ENCODE peak calls at places on chromosomes 2 and 18, in eight cellular contexts. F is AG04450, I is M059J, V is SW480, A is AG09319, Y is Kasumi-1, S is heart left ventricle, U is GM04503. C is an unnamed sample.

GRCh38 chr18:79200546-79201268 is 131.5 kb downstream of the ATP9B start:
- DNase-seq in F (no peak), I (peak), V (no peak), A (no peak), Y (peak), S (peak), U (no peak), C (peak)

GRCh38 chr18:26468931-26469340 is 79.4 kb downstream of the KCTD1 start:
- DNase-seq in F (no peak), I (peak), V (peak), A (no peak), Y (peak), S (no peak), U (no peak), C (no peak)

GRCh38 chr2:71829008-71829407 is 318.7 kb downstream of the CYP26B1 start:
- DNase-seq in F (no peak), I (no peak), V (no peak), A (no peak), Y (no peak), S (no peak), U (no peak), C (no peak)

GRCh38 chr2:75555701-75556100 is 5.0 kb downstream of the EVA1A start:
- DNase-seq in F (no peak), I (no peak), V (no peak), A (no peak), Y (no peak), S (no peak), U (no peak), C (no peak)

GRCh38 chr2:12027136-12027535 is 280.7 kb downstream of the LPIN1 start:
- DNase-seq in F (no peak), I (no peak), V (no peak), A (no peak), Y (no peak), S (no peak), U (no peak), C (no peak)

GRCh38 chr18:79927597-79928562 is 23.6 kb downstream of the SLC66A2 start:
- DNase-seq in F (no peak), I (no peak), V (no peak), A (no peak), Y (no peak), S (no peak), U (no peak), C (peak)

GRCh38 chr2:34102359-34102758 is 503.3 kb upstream of the FAM98A start:
- DNase-seq in F (no peak), I (peak), V (no peak), A (no peak), Y (no peak), S (no peak), U (no peak), C (no peak)

GRCh38 chr2:72813841-72814240 is 12.0 kb downstream of the EXOC6B start:
- DNase-seq in F (no peak), I (peak), V (no peak), A (no peak), Y (no peak), S (no peak), U (no peak), C (no peak)

GRCh38 chr2:121309801-121310200 is 24.8 kb upstream of the TFCP2L1 start:
- DNase-seq in F (no peak), I (no peak), V (peak), A (no peak), Y (no peak), S (no peak), U (no peak), C (no peak)

GRCh38 chr18:60024345-60024744 is 124.5 kb downstream of the PMAIP1 start:
- DNase-seq in F (no peak), I (no peak), V (no peak), A (no peak), Y (no peak), S (no peak), U (no peak), C (no peak)

GRCh38 chr2:35080231-35080905 is 1275.2 kb upstream of the CRIM1 start:
- DNase-seq in F (no peak), I (peak), V (no peak), A (no peak), Y (no peak), S (no peak), U (no peak), C (no peak)

GRCh38 chr2:38462121-38462634 is 85.1 kb upstream of the ATL2 start:
- DNase-seq in F (peak), I (peak), V (peak), A (peak), Y (peak), S (no peak), U (peak), C (peak)

GRCh38 chr2:105510761-105511669 is 112.2 kb upstream of the FHL2 start:
- DNase-seq in F (no peak), I (peak), V (no peak), A (no peak), Y (no peak), S (no peak), U (no peak), C (no peak)

GRCh38 chr2:219706823-219707281 is 79.4 kb downstream of the SLC4A3 start:
- DNase-seq in F (no peak), I (peak), V (no peak), A (no peak), Y (no peak), S (no peak), U (no peak), C (no peak)

GRCh38 chr2:20443276-20443920 is 3.5 kb upstream of the RHOB start:
- DNase-seq in F (no peak), I (peak), V (peak), A (no peak), Y (peak), S (no peak), U (no peak), C (peak)

GRCh38 chr2:8380026-8380425 is 301.8 kb upstream of the ID2 start:
- DNase-seq in F (no peak), I (no peak), V (no peak), A (no peak), Y (peak), S (peak), U (no peak), C (peak)

GRCh38 chr18:54254265-54254758 is 15.0 kb upstream of the POLI start:
- DNase-seq in F (no peak), I (peak), V (peak), A (no peak), Y (no peak), S (no peak), U (peak), C (no peak)

GRCh38 chr2:240198226-240198625 is 57.8 kb upstream of the OTOS start:
- DNase-seq in F (no peak), I (no peak), V (no peak), A (no peak), Y (no peak), S (no peak), U (no peak), C (peak)

GRCh38 chr18:5977022-5977421 is 81.7 kb upstream of the TMEM200C start:
- DNase-seq in F (no peak), I (no peak), V (no peak), A (no peak), Y (no peak), S (no peak), U (no peak), C (no peak)

GRCh38 chr2:237888389-237888788 is 29.0 kb downstream of the RAMP1 start:
- DNase-seq in F (no peak), I (peak), V (no peak), A (no peak), Y (no peak), S (no peak), U (peak), C (no peak)

GRCh38 chr2:120353591-120353898 is 7.6 kb downstream of the INHBB start:
- DNase-seq in F (no peak), I (no peak), V (no peak), A (no peak), Y (no peak), S (no peak), U (no peak), C (no peak)

GRCh38 chr2:239770240-239770639 is 254.9 kb downstream of the NDUFA10 start:
- DNase-seq in F (no peak), I (no peak), V (peak), A (no peak), Y (no peak), S (no peak), U (no peak), C (no peak)

GRCh38 chr2:226977775-226978190 is 141.9 kb downstream of the RHBDD1 start:
- DNase-seq in F (peak), I (peak), V (peak), A (no peak), Y (no peak), S (no peak), U (no peak), C (no peak)

GRCh38 chr2:120264995-120265394 is 12.3 kb downstream of the RALB start:
- DNase-seq in F (no peak), I (no peak), V (no peak), A (no peak), Y (no peak), S (no peak), U (no peak), C (no peak)

GRCh38 chr2:124301915-124302314 is 276.8 kb downstream of the CNTNAP5 start:
- DNase-seq in F (no peak), I (no peak), V (no peak), A (no peak), Y (no peak), S (no peak), U (no peak), C (no peak)

GRCh38 chr2:27990030-27990590 is 99.6 kb downstream of the BABAM2 start:
- DNase-seq in F (no peak), I (no peak), V (no peak), A (no peak), Y (no peak), S (no peak), U (no peak), C (no peak)

GRCh38 chr2:44550571-44550970 is 188.8 kb downstream of the CAMKMT start:
- DNase-seq in F (no peak), I (peak), V (no peak), A (no peak), Y (peak), S (no peak), U (no peak), C (no peak)

GRCh38 chr2:216560695-216561370 is 62.2 kb downstream of the RPL37A start:
- DNase-seq in F (peak), I (no peak), V (no peak), A (no peak), Y (no peak), S (no peak), U (peak), C (peak)

GRCh38 chr2:10779776-10780490 is 32.7 kb downstream of the PDIA6 start:
- DNase-seq in F (no peak), I (no peak), V (no peak), A (no peak), Y (no peak), S (no peak), U (no peak), C (no peak)

GRCh38 chr2:12177052-12177994 is 430.9 kb downstream of the LPIN1 start:
- DNase-seq in F (no peak), I (peak), V (peak), A (peak), Y (peak), S (peak), U (peak), C (peak)

GRCh38 chr2:148876190-148876588 is 1.2 kb downstream of the KIF5C start:
- DNase-seq in F (no peak), I (no peak), V (no peak), A (no peak), Y (no peak), S (no peak), U (no peak), C (no peak)

GRCh38 chr2:102294802-102295489 is 16.4 kb upstream of the IL1RL1 start:
- DNase-seq in F (no peak), I (peak), V (peak), A (no peak), Y (no peak), S (no peak), U (no peak), C (no peak)

GRCh38 chr2:240959941-240960308 is 38.5 kb upstream of the SNED1 start:
- DNase-seq in F (no peak), I (no peak), V (no peak), A (no peak), Y (no peak), S (no peak), U (no peak), C (no peak)

GRCh38 chr2:218898109-218898878 is 17.6 kb downstream of the WNT10A start:
- DNase-seq in F (no peak), I (no peak), V (peak), A (no peak), Y (peak), S (peak), U (no peak), C (peak)

GRCh38 chr2:158042666-158043065 is 59.0 kb upstream of the UPP2 start:
- DNase-seq in F (no peak), I (no peak), V (no peak), A (no peak), Y (peak), S (peak), U (no peak), C (no peak)